ENCODE peak calls at places on chromosomes 12 and 14, in eight cellular contexts. V is thyroid gland, G is A549, Y is endothelial cell of umbilical vein, L is esophagus squamous epithelium, A is uterus, N is sigmoid colon, K is ovary. X is an unnamed sample. For H3K4me1, the result is how much of the 10 kb centered on the place peaks cover.

GRCh38 chr12:81758421-81759214 is 532 bp downstream of the PPFIA2 start:
- DNase-seq in V (no peak), G (peak), Y (no peak), L (no peak), A (peak), N (peak), K (peak), X (no peak)

GRCh38 chr12:14957769-14958168 is 3.6 kb downstream of the ARHGDIB start:
- DNase-seq in V (no peak), G (no peak), Y (no peak), L (no peak), A (no peak), N (no peak), K (no peak), X (no peak)

GRCh38 chr12:114025935-114026334 is 59.8 kb upstream of the RBM19 start:
- DNase-seq in V (no peak), G (no peak), Y (no peak), L (no peak), A (no peak), N (no peak), K (no peak), X (no peak)

GRCh38 chr14:53458368-53458814 is 305.3 kb upstream of the DDHD1 start:
- DNase-seq in V (no peak), G (peak), Y (peak), L (no peak), A (no peak), N (no peak), K (no peak), X (no peak)

GRCh38 chr12:116594325-116595038 is 35.3 kb downstream of the MAP1LC3B2 start:
- DNase-seq in V (no peak), G (no peak), Y (no peak), L (no peak), A (no peak), N (no peak), K (no peak), X (peak)

GRCh38 chr12:121499929-121500793 is 80.7 kb downstream of the KDM2B start:
- DNase-seq in V (peak), G (peak), Y (peak), L (no peak), A (peak), N (peak), K (peak), X (peak)

GRCh38 chr12:2335109-2335508 is 282.3 kb downstream of the CACNA1C start:
- DNase-seq in V (no peak), G (no peak), Y (peak), L (no peak), A (no peak), N (no peak), K (no peak), X (no peak)

GRCh38 chr12:56657416-56658379 is 11.9 kb upstream of the ATP5F1B start:
- DNase-seq in V (no peak), G (no peak), Y (no peak), L (no peak), A (no peak), N (no peak), K (no peak), X (no peak)

GRCh38 chr12:111304642-111305071 is 64.2 kb downstream of the PHETA1 start:
- DNase-seq in V (no peak), G (peak), Y (peak), L (no peak), A (no peak), N (no peak), K (no peak), X (no peak)

GRCh38 chr12:1616233-1617066 is 12.6 kb upstream of the WNT5B start:
- DNase-seq in V (no peak), G (no peak), Y (no peak), L (no peak), A (no peak), N (peak), K (no peak), X (no peak)

GRCh38 chr12:124422570-124423523 is 128.0 kb downstream of the RFLNA start:
- DNase-seq in V (peak), G (peak), Y (peak), L (no peak), A (peak), N (peak), K (peak), X (peak)

GRCh38 chr12:1583421-1584078 is 10.8 kb downstream of the FBXL14 start:
- DNase-seq in V (peak), G (peak), Y (peak), L (no peak), A (peak), N (peak), K (peak), X (no peak)

GRCh38 chr14:21171128-21171527 is 15.3 kb upstream of the OR5AU1 start:
- DNase-seq in V (no peak), G (no peak), Y (no peak), L (no peak), A (no peak), N (no peak), K (no peak), X (no peak)
- TF ChIP-seq POLR2A in V (no peak), G (no peak), Y (no peak), L (no peak), A (no peak), N (no peak), K (no peak), X (no peak)

DNA sequence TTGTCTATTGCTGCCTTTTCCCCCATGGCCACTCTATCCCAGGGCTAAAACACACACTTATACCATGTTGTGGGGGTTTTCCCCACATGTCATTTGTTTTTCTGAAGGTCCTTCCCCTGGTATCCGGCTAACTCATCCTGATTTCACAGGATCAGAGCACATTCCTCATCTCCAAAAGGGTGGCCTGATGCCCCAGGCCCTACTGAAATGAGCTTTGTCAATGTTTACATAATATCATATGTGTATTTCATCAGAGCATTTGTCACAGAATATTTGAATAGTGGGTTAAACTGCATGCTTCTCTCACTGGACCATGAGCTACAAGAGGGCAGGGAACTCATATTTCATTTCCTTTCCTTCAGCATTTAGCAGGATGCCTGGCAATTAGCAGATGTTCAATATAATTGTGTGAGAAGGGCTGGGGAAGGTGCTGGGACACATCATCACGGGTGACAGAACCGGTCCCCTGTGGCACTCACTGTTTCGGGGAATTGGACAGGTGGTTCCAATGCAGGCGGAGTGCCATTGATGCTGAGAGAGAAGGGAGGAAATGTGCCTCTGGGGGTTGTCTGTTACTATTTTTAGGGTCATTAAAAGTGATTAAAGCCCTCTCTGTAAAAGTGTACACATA is 26.8 kb downstream of the EMP1 start:
- DNase-seq in V (no peak), G (peak), Y (no peak), L (no peak), A (no peak), N (no peak), K (no peak), X (no peak)
- H3K4me1 ChIP-seq in V (under half), G (under half), Y (under half), L (under half), A (under half), N (under half), K (under half), X (under half)

DNA sequence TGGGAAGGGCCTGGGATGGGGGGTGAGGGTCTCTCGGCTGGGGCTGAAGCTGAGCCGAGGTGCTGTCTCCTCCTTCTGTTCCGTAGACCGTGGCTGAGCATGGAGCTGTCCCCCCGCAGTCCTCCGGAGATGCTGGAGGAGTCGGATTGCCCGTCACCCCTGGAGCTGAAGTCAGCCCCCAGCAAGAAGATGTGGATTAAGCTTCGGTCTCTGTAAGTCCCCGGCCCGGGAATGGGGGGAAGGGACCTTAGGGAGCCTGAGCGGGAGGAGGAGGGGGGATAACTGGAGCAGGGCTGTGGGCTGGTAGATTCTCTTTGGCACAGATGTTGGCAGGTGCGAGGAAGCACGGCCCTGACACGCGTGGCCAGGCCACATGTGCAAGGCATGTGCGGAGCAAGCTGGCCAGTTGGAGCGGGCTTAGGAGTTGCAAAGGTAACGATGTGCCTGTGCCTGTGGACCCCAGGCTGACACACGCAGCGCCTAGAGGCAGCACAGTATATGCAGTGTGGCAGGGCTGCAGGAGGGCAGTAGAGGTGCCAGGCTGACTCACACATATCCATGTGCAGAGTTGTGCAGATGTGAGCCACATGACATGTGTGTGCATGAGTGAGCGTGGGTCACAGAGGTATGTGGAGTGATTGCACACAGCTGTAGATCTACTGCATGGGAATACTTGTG is 512 bp downstream of the PDE1B start:
- DNase-seq in V (peak), G (no peak), Y (peak), L (no peak), A (no peak), N (peak), K (peak), X (no peak)
- TF ChIP-seq POLR2A in V (no peak), G (no peak), Y (no peak), L (no peak), A (no peak), N (no peak), K (no peak), X (no peak)

GRCh38 chr14:68691031-68691864 is 101.6 kb downstream of the ZFP36L1 start:
- DNase-seq in V (no peak), G (no peak), Y (no peak), L (no peak), A (peak), N (peak), K (no peak), X (peak)
- H3K4me1 ChIP-seq in V (under half), G (half or more), Y (under half), L (half or more), A (under half), N (under half), K (under half), X (under half)